ENCODE peak calls at places on chromosomes 2 and 18, in seven cellular contexts. One of them, this sample, is unnamed.

GRCh38 chr18:72675394-72675793 is 131.3 kb upstream of the CBLN2 start:
- DNase-seq in osteocyte: no peak
- DNase-seq in neural crest cell: no peak
- DNase-seq in tibial artery: no peak
- DNase-seq in kidney: no peak
- DNase-seq in endothelial cell: no peak
- DNase-seq in activated CD8-positive, alpha-beta T cell treated with anti-CD3 and anti-CD28 coated beads for 36 hours: no peak
- DNase-seq in this sample: no peak

GRCh38 chr2:232809349-232810124 is 33.2 kb upstream of the KCNJ13 start:
- DNase-seq in osteocyte: no peak
- DNase-seq in neural crest cell: no peak
- DNase-seq in tibial artery: no peak
- DNase-seq in kidney: no peak
- DNase-seq in endothelial cell: no peak
- DNase-seq in activated CD8-positive, alpha-beta T cell treated with anti-CD3 and anti-CD28 coated beads for 36 hours: no peak
- DNase-seq in this sample: no peak

GRCh38 chr2:46657042-46657504 is 177.7 kb downstream of the TMEM247 start:
- DNase-seq in osteocyte: no peak
- DNase-seq in neural crest cell: no peak
- DNase-seq in tibial artery: peak
- DNase-seq in kidney: no peak
- DNase-seq in endothelial cell: no peak
- DNase-seq in activated CD8-positive, alpha-beta T cell treated with anti-CD3 and anti-CD28 coated beads for 36 hours: no peak
- DNase-seq in this sample: no peak

GRCh38 chr18:55110436-55110835 is 151.2 kb upstream of the CCDC68 start:
- DNase-seq in osteocyte: no peak
- DNase-seq in neural crest cell: no peak
- DNase-seq in tibial artery: no peak
- DNase-seq in kidney: no peak
- DNase-seq in endothelial cell: no peak
- DNase-seq in activated CD8-positive, alpha-beta T cell treated with anti-CD3 and anti-CD28 coated beads for 36 hours: no peak
- DNase-seq in this sample: no peak

GRCh38 chr18:63363951-63364350 is 3.1 kb downstream of the KDSR start:
- DNase-seq in osteocyte: no peak
- DNase-seq in neural crest cell: no peak
- DNase-seq in tibial artery: no peak
- DNase-seq in kidney: no peak
- DNase-seq in endothelial cell: no peak
- DNase-seq in activated CD8-positive, alpha-beta T cell treated with anti-CD3 and anti-CD28 coated beads for 36 hours: peak
- DNase-seq in this sample: no peak

GRCh38 chr2:171279983-171280790 is 119.5 kb upstream of the TLK1 start:
- DNase-seq in osteocyte: peak
- DNase-seq in neural crest cell: no peak
- DNase-seq in tibial artery: no peak
- DNase-seq in kidney: no peak
- DNase-seq in endothelial cell: no peak
- DNase-seq in activated CD8-positive, alpha-beta T cell treated with anti-CD3 and anti-CD28 coated beads for 36 hours: no peak
- DNase-seq in this sample: no peak

GRCh38 chr2:15838481-15838880 is 101.9 kb upstream of the MYCN start:
- DNase-seq in osteocyte: no peak
- DNase-seq in neural crest cell: no peak
- DNase-seq in tibial artery: no peak
- DNase-seq in kidney: no peak
- DNase-seq in endothelial cell: no peak
- DNase-seq in activated CD8-positive, alpha-beta T cell treated with anti-CD3 and anti-CD28 coated beads for 36 hours: no peak
- DNase-seq in this sample: no peak

GRCh38 chr18:23141022-23141999 is 6.0 kb downstream of the CABLES1 start:
- DNase-seq in osteocyte: no peak
- DNase-seq in neural crest cell: no peak
- DNase-seq in tibial artery: peak
- DNase-seq in kidney: peak
- DNase-seq in endothelial cell: no peak
- DNase-seq in activated CD8-positive, alpha-beta T cell treated with anti-CD3 and anti-CD28 coated beads for 36 hours: no peak
- DNase-seq in this sample: no peak

GRCh38 chr2:218605438-218605837 is 2.3 kb upstream of the PLCD4 start:
- DNase-seq in osteocyte: no peak
- DNase-seq in neural crest cell: no peak
- DNase-seq in tibial artery: no peak
- DNase-seq in kidney: no peak
- DNase-seq in endothelial cell: no peak
- DNase-seq in activated CD8-positive, alpha-beta T cell treated with anti-CD3 and anti-CD28 coated beads for 36 hours: no peak
- DNase-seq in this sample: no peak

GRCh38 chr2:143716527-143716926 is 587.3 kb downstream of the ARHGAP15 start:
- DNase-seq in osteocyte: no peak
- DNase-seq in neural crest cell: no peak
- DNase-seq in tibial artery: no peak
- DNase-seq in kidney: no peak
- DNase-seq in endothelial cell: no peak
- DNase-seq in activated CD8-positive, alpha-beta T cell treated with anti-CD3 and anti-CD28 coated beads for 36 hours: no peak
- DNase-seq in this sample: no peak

GRCh38 chr2:7841751-7842150 is 840.1 kb upstream of the ID2 start:
- DNase-seq in osteocyte: no peak
- DNase-seq in neural crest cell: no peak
- DNase-seq in tibial artery: no peak
- DNase-seq in kidney: peak
- DNase-seq in endothelial cell: no peak
- DNase-seq in activated CD8-positive, alpha-beta T cell treated with anti-CD3 and anti-CD28 coated beads for 36 hours: no peak
- DNase-seq in this sample: no peak

GRCh38 chr2:182456784-182457183 is 29.9 kb upstream of the PDE1A start:
- DNase-seq in osteocyte: no peak
- DNase-seq in neural crest cell: no peak
- DNase-seq in tibial artery: no peak
- DNase-seq in kidney: no peak
- DNase-seq in endothelial cell: no peak
- DNase-seq in activated CD8-positive, alpha-beta T cell treated with anti-CD3 and anti-CD28 coated beads for 36 hours: no peak
- DNase-seq in this sample: no peak

GRCh38 chr2:24538720-24539119 is 47.7 kb downstream of the NCOA1 start:
- DNase-seq in osteocyte: no peak
- DNase-seq in neural crest cell: no peak
- DNase-seq in tibial artery: no peak
- DNase-seq in kidney: no peak
- DNase-seq in endothelial cell: no peak
- DNase-seq in activated CD8-positive, alpha-beta T cell treated with anti-CD3 and anti-CD28 coated beads for 36 hours: no peak
- DNase-seq in this sample: no peak

GRCh38 chr2:170369894-170370293 is 191.9 kb downstream of the MYO3B start:
- DNase-seq in osteocyte: no peak
- DNase-seq in neural crest cell: no peak
- DNase-seq in tibial artery: no peak
- DNase-seq in kidney: no peak
- DNase-seq in endothelial cell: no peak
- DNase-seq in activated CD8-positive, alpha-beta T cell treated with anti-CD3 and anti-CD28 coated beads for 36 hours: no peak
- DNase-seq in this sample: no peak

GRCh38 chr2:89841476-89841840 is 1150.0 kb downstream of the RPIA start:
- DNase-seq in osteocyte: no peak
- DNase-seq in neural crest cell: no peak
- DNase-seq in tibial artery: no peak
- DNase-seq in kidney: no peak
- DNase-seq in endothelial cell: no peak
- DNase-seq in activated CD8-positive, alpha-beta T cell treated with anti-CD3 and anti-CD28 coated beads for 36 hours: no peak
- DNase-seq in this sample: no peak

GRCh38 chr2:238106339-238106697 is 6.2 kb downstream of the ESPNL start:
- DNase-seq in osteocyte: peak
- DNase-seq in neural crest cell: no peak
- DNase-seq in tibial artery: no peak
- DNase-seq in kidney: peak
- DNase-seq in endothelial cell: no peak
- DNase-seq in activated CD8-positive, alpha-beta T cell treated with anti-CD3 and anti-CD28 coated beads for 36 hours: peak
- DNase-seq in this sample: no peak

GRCh38 chr2:142840438-142840837 is 37.0 kb upstream of the KYNU start:
- DNase-seq in osteocyte: no peak
- DNase-seq in neural crest cell: no peak
- DNase-seq in tibial artery: no peak
- DNase-seq in kidney: no peak
- DNase-seq in endothelial cell: no peak
- DNase-seq in activated CD8-positive, alpha-beta T cell treated with anti-CD3 and anti-CD28 coated beads for 36 hours: no peak
- DNase-seq in this sample: no peak

GRCh38 chr2:48727560-48727959 is 28.0 kb downstream of the LHCGR start:
- DNase-seq in osteocyte: no peak
- DNase-seq in neural crest cell: no peak
- DNase-seq in tibial artery: no peak
- DNase-seq in kidney: no peak
- DNase-seq in endothelial cell: no peak
- DNase-seq in activated CD8-positive, alpha-beta T cell treated with anti-CD3 and anti-CD28 coated beads for 36 hours: no peak
- DNase-seq in this sample: no peak

GRCh38 chr2:133557624-133558023 is 10.6 kb downstream of the NCKAP5 start:
- DNase-seq in osteocyte: no peak
- DNase-seq in neural crest cell: no peak
- DNase-seq in tibial artery: no peak
- DNase-seq in kidney: no peak
- DNase-seq in endothelial cell: no peak
- DNase-seq in activated CD8-positive, alpha-beta T cell treated with anti-CD3 and anti-CD28 coated beads for 36 hours: no peak
- DNase-seq in this sample: no peak

GRCh38 chr2:133566967-133567645 is 1.2 kb downstream of the NCKAP5 start:
- DNase-seq in osteocyte: no peak
- DNase-seq in neural crest cell: no peak
- DNase-seq in tibial artery: no peak
- DNase-seq in kidney: peak
- DNase-seq in endothelial cell: no peak
- DNase-seq in activated CD8-positive, alpha-beta T cell treated with anti-CD3 and anti-CD28 coated beads for 36 hours: no peak
- DNase-seq in this sample: no peak

DNA sequence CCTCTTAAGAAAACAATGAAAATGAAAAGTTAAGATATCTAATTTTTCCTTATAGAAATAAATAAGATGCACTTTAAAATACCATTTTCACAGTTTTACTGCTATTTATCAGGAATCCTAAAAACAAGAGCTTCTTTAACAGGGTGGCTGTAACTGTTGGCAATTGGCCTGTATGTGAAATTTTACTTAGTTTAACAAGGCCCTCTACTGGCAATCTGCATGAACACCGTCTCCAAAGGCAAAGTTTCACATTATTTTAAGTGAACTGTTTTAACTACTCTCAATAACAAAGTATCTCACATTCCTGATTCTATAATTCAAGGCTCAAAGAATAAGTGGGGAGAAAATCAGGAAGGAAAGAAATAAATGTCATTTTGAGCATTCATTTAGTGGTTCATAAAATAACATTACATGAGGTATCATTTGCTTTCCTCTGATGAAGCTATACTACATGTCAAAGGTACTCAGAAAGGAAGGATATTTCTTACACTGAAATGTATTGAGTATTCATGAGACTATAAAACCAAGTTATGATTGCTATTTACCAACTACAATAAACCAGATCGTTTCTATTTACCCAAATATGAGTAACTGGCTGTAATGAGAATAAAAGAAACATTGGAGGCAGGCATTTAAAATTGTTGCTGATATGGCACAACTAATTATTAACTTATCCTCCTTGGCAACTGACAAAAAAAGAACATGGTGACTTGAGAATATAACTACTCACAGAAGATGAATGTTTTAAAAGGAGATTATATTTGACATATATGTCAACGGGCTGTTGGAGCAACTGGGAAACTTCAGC is 7.0 kb downstream of the NCKAP5 start:
- DNase-seq in osteocyte: no peak
- DNase-seq in neural crest cell: no peak
- DNase-seq in tibial artery: no peak
- DNase-seq in kidney: no peak
- DNase-seq in endothelial cell: no peak
- DNase-seq in activated CD8-positive, alpha-beta T cell treated with anti-CD3 and anti-CD28 coated beads for 36 hours: peak
- DNase-seq in this sample: no peak
- TF ChIP-seq CTCF in osteocyte: peak
- TF ChIP-seq CTCF in neural crest cell: peak
- TF ChIP-seq CTCF in tibial artery: peak
- TF ChIP-seq CTCF in kidney: peak
- TF ChIP-seq CTCF in endothelial cell: peak
- TF ChIP-seq CTCF in activated CD8-positive, alpha-beta T cell treated with anti-CD3 and anti-CD28 coated beads for 36 hours: no peak
- TF ChIP-seq CTCF in this sample: peak

GRCh38 chr2:190717306-190717705 is 68.4 kb downstream of the NAB1 start:
- DNase-seq in osteocyte: no peak
- DNase-seq in neural crest cell: no peak
- DNase-seq in tibial artery: no peak
- DNase-seq in kidney: no peak
- DNase-seq in endothelial cell: no peak
- DNase-seq in activated CD8-positive, alpha-beta T cell treated with anti-CD3 and anti-CD28 coated beads for 36 hours: peak
- DNase-seq in this sample: no peak
- TF ChIP-seq CTCF in osteocyte: no peak
- TF ChIP-seq CTCF in neural crest cell: no peak
- TF ChIP-seq CTCF in tibial artery: no peak
- TF ChIP-seq CTCF in kidney: no peak
- TF ChIP-seq CTCF in endothelial cell: no peak
- TF ChIP-seq CTCF in activated CD8-positive, alpha-beta T cell treated with anti-CD3 and anti-CD28 coated beads for 36 hours: no peak
- TF ChIP-seq CTCF in this sample: no peak

DNA sequence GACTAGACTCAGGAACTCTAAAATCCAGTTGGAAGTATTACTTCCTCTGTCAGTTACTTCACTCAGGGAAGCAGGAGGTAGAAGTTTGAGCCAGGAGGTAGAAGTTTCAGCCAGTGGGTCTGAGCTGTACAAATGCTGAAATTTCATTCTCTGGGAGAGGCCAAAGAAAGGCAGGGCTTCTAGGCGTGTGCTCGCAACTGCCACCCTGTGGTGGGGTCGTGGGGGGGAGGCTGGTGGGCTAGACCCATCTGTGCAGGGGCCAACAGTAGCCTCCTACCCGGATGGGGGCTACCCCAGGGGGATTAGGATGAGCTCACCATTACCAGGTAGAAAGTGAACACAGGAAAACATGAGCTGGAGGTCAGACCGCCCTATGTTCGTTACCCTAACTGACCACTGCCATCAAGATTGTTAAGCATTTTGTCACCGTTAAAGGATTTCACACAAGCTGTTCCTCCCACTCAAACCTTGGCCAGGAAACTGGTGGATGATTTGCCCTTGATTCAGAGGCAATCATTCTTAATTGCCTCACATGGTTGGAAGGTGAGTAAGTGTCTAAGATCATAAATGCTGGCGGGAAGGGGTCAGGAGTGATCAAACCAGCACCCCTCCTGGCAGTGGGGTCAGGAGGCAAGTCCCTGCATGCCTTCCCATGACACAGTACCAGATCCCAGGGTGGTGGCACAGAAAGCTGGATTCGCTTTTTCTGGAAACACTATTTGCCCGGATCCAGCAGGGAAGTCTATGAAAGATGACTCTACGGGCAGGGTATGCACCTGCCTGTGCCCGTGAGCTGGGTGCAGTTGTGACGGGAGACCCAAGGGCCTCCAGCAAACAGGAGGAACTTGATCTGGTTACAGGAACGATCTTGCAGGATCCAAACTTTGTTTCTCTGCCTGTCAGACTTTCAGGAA is 5.2 kb upstream of the FHL2 start:
- DNase-seq in osteocyte: no peak
- DNase-seq in neural crest cell: no peak
- DNase-seq in tibial artery: no peak
- DNase-seq in kidney: peak
- DNase-seq in endothelial cell: peak
- DNase-seq in activated CD8-positive, alpha-beta T cell treated with anti-CD3 and anti-CD28 coated beads for 36 hours: no peak
- DNase-seq in this sample: no peak
- TF ChIP-seq CTCF in osteocyte: peak
- TF ChIP-seq CTCF in neural crest cell: no peak
- TF ChIP-seq CTCF in tibial artery: no peak
- TF ChIP-seq CTCF in kidney: no peak
- TF ChIP-seq CTCF in endothelial cell: no peak
- TF ChIP-seq CTCF in activated CD8-positive, alpha-beta T cell treated with anti-CD3 and anti-CD28 coated beads for 36 hours: no peak
- TF ChIP-seq CTCF in this sample: peak

DNA sequence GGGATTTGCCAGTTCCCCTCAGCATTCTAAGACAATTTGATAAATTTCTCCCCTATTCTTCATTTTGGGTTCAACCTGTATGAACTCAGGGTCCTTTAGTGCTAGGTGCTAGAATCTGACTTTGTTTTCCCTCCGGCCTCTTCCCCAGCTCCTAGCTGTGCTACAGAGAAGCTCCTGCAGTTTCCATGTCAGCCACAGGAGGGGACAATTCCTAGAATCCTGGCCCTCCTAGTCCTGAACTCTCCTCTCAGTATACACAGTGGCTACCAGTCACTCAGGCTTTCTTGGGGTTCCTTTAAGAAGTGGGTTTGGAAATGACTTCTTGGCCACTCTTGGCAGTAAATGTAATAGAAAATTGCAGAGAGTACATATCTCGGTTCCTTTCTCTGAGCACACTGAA is 4.9 kb upstream of the CHST10 start:
- DNase-seq in osteocyte: no peak
- DNase-seq in neural crest cell: peak
- DNase-seq in tibial artery: no peak
- DNase-seq in kidney: no peak
- DNase-seq in endothelial cell: peak
- DNase-seq in activated CD8-positive, alpha-beta T cell treated with anti-CD3 and anti-CD28 coated beads for 36 hours: no peak
- DNase-seq in this sample: no peak
- TF ChIP-seq CTCF in osteocyte: peak
- TF ChIP-seq CTCF in neural crest cell: peak
- TF ChIP-seq CTCF in tibial artery: peak
- TF ChIP-seq CTCF in kidney: peak
- TF ChIP-seq CTCF in endothelial cell: peak
- TF ChIP-seq CTCF in activated CD8-positive, alpha-beta T cell treated with anti-CD3 and anti-CD28 coated beads for 36 hours: no peak
- TF ChIP-seq CTCF in this sample: peak

This sample was measured in progenitor cell of endocrine pancreas.